ENCODE peak calls at places on chromosomes 12 and 14, in four cellular contexts. O is suprapubic skin, R is foreskin fibroblast, D is HFF-Myc. P is an unnamed sample.

GRCh38 chr12:240566-240965 is 22.1 kb downstream of the SLC6A13 start:
- DNase-seq in O (peak; percentile 21), R (no peak), D (no peak), P (no peak)

GRCh38 chr12:26338574-26339572 is 143.5 kb downstream of the SSPN start:
- DNase-seq in O (no peak), R (peak; percentile 80), D (no peak), P (peak; percentile 6)

GRCh38 chr12:132834181-132834711 is 5.6 kb upstream of the GOLGA3 start:
- DNase-seq in O (no peak), R (no peak), D (no peak), P (no peak)

GRCh38 chr12:83933615-83934014 is 979.0 kb downstream of the SLC6A15 start:
- DNase-seq in O (no peak), R (no peak), D (no peak), P (no peak)

GRCh38 chr14:36238666-36239363 is 62.3 kb upstream of the PTCSC3 start:
- DNase-seq in O (no peak), R (peak; percentile 60), D (peak; percentile 51), P (no peak)

GRCh38 chr12:91239497-91239896 is 56.9 kb upstream of the DCN start:
- DNase-seq in O (no peak), R (no peak), D (no peak), P (no peak)

GRCh38 chr14:95071649-95072256 is 85.6 kb downstream of the DICER1 start:
- DNase-seq in O (no peak), R (no peak), D (no peak), P (no peak)

GRCh38 chr14:45211295-45211694 is 41.7 kb downstream of the MIS18BP1 start:
- DNase-seq in O (no peak), R (no peak), D (no peak), P (no peak)

GRCh38 chr14:95875831-95876768 is 532 bp upstream of the TUNAR start:
- DNase-seq in O (no peak), R (no peak), D (no peak), P (no peak)

GRCh38 chr12:50221228-50222008 is 54.2 kb upstream of the CERS5 start:
- DNase-seq in O (no peak), R (peak; percentile 92), D (peak; percentile 96), P (no peak)

GRCh38 chr12:79547735-79548347 is 142.9 kb downstream of the PAWR start:
- DNase-seq in O (no peak), R (peak; percentile 80), D (peak; percentile 79), P (peak; percentile 32)

GRCh38 chr14:100539766-100540140 is 47.5 kb downstream of the BEGAIN start:
- DNase-seq in O (peak; percentile 72), R (no peak), D (no peak), P (no peak)

DNA sequence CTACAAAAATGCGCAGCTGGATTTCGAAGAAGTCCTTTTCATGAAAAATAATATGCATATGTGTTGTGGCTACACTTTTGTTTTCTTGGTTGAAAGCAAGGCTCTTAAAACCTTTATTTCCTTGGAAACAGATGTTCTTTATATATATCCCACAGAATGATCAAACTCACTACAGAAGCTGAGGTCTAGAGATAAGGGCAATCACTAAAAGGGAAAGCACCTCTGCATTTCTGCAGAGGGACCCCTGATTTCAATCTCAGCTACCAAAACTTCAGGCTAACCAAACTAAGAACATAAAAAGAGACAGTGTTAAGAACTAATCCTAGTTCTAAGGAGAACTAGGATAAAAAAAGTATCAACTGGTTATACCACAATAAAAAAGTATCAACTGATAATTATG is 65.4 kb upstream of the CDKL1 start:
- DNase-seq in O (no peak), R (no peak), D (no peak), P (no peak)
- TF ChIP-seq CTCF in O (no peak), R (no peak), D (no peak), P (no peak)

GRCh38 chr12:72268386-72268785 is 3.8 kb upstream of the TRHDE start:
- DNase-seq in O (no peak), R (no peak), D (no peak), P (no peak)
- H3K4me3 ChIP-seq in O (no peak overlapping the region), R (peak overlapping the region; percentile 88), D (peak overlapping the region; percentile 87), P (peak overlapping the region; percentile 90)

DNA sequence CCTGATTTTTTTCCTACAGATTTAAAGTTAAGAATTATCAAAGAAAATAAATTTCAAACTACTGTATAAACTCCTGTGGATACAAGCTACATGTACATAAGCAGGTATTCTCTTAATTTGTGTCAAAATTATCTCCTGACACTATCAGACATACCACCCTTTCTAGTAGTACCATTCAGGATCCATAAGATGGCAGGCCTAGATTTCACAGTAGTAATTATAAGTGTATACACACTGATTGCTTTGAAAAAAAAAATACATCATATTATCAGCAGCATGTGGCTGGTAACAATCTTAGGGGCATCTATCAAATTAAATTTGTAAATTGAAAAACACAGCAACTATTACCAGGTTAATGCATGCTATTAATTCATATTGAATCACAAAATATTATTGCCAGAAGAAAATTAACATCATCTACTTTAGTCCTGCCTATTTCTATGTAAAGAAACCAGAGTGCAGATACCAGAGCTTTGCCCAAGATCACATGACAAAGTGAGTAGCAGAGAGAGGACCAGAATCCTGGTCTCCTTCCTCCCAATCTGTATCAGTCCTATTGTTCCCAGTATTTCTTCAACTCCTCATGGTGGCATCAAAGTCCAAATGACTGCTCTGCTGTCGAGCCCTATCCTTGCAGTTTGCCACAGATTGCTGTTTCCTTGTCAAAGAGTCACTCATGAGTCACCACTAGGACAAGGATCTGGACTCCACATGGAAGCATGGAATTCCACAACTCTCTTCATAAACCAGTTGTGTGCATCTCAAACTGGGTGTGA is 27.7 kb upstream of the CALM1 start:
- DNase-seq in O (no peak), R (peak; percentile 77), D (peak; percentile 55), P (no peak)
- TF ChIP-seq CTCF in O (no peak), R (no peak), D (no peak), P (no peak)

GRCh38 chr14:75279739-75280447 is 1.3 kb downstream of the FOS start:
- DNase-seq in O (no peak), R (no peak), D (no peak), P (no peak)
- H3K4me3 ChIP-seq in O (peak overlapping the region; percentile 98), R (peak overlapping the region; percentile 71), D (peak overlapping the region; percentile 87), P (peak overlapping the region; percentile 90)

GRCh38 chr14:82855912-82856381 is 1322.3 kb upstream of the SEL1L start:
- DNase-seq in O (no peak), R (peak; percentile 53), D (no peak), P (peak; percentile 4)
- TF ChIP-seq CTCF in O (no peak), R (no peak), D (no peak), P (peak; percentile 44)

P was measured in epithelial cell of proximal tubule.